ENCODE peak calls at places on chromosomes 2 and 18, in four cellular contexts. One of them, this sample, is unnamed.
A peak's percentile ranks its signal among the peaks of the same experiment; 100 is the strongest.

GRCh38 chr2:106137944-106138903 is 55.9 kb downstream of the UXS1 start:
- DNase-seq in stimulated activated CD8-positive, alpha-beta memory T cell treated with anti-CD3 and anti-CD28 coated beads, Interleukin-7, amount 100 ng/mL, for 1 hour: no peak
- DNase-seq in fibroblast of gingiva: no peak
- DNase-seq in MV-4-11: no peak
- DNase-seq in this sample: no peak

GRCh38 chr2:188628989-188629889 is 337.6 kb downstream of the GULP1 start:
- DNase-seq in stimulated activated CD8-positive, alpha-beta memory T cell treated with anti-CD3 and anti-CD28 coated beads, Interleukin-7, amount 100 ng/mL, for 1 hour: no peak
- DNase-seq in fibroblast of gingiva: peak; percentile 92
- DNase-seq in MV-4-11: no peak
- DNase-seq in this sample: no peak

GRCh38 chr2:205772983-205773382 is 90.7 kb downstream of the NRP2 start:
- DNase-seq in stimulated activated CD8-positive, alpha-beta memory T cell treated with anti-CD3 and anti-CD28 coated beads, Interleukin-7, amount 100 ng/mL, for 1 hour: no peak
- DNase-seq in fibroblast of gingiva: no peak
- DNase-seq in MV-4-11: no peak
- DNase-seq in this sample: no peak

GRCh38 chr18:37710731-37711130 is 145.1 kb upstream of the CELF4 start:
- DNase-seq in stimulated activated CD8-positive, alpha-beta memory T cell treated with anti-CD3 and anti-CD28 coated beads, Interleukin-7, amount 100 ng/mL, for 1 hour: no peak
- DNase-seq in fibroblast of gingiva: no peak
- DNase-seq in MV-4-11: no peak
- DNase-seq in this sample: no peak

GRCh38 chr2:226467221-226467620 is 332.4 kb downstream of the IRS1 start:
- DNase-seq in stimulated activated CD8-positive, alpha-beta memory T cell treated with anti-CD3 and anti-CD28 coated beads, Interleukin-7, amount 100 ng/mL, for 1 hour: no peak
- DNase-seq in fibroblast of gingiva: no peak
- DNase-seq in MV-4-11: no peak
- DNase-seq in this sample: no peak

GRCh38 chr2:162795312-162795711 is 43.3 kb downstream of the KCNH7 start:
- DNase-seq in stimulated activated CD8-positive, alpha-beta memory T cell treated with anti-CD3 and anti-CD28 coated beads, Interleukin-7, amount 100 ng/mL, for 1 hour: no peak
- DNase-seq in fibroblast of gingiva: no peak
- DNase-seq in MV-4-11: no peak
- DNase-seq in this sample: no peak

GRCh38 chr18:63844254-63844653 is 43.3 kb upstream of the SERPINB2 start:
- DNase-seq in stimulated activated CD8-positive, alpha-beta memory T cell treated with anti-CD3 and anti-CD28 coated beads, Interleukin-7, amount 100 ng/mL, for 1 hour: no peak
- DNase-seq in fibroblast of gingiva: peak; percentile 45
- DNase-seq in MV-4-11: peak; percentile 47
- DNase-seq in this sample: no peak

GRCh38 chr2:111692311-111692710 is 191.7 kb downstream of the ANAPC1 start:
- DNase-seq in stimulated activated CD8-positive, alpha-beta memory T cell treated with anti-CD3 and anti-CD28 coated beads, Interleukin-7, amount 100 ng/mL, for 1 hour: no peak
- DNase-seq in fibroblast of gingiva: no peak
- DNase-seq in MV-4-11: no peak
- DNase-seq in this sample: no peak

GRCh38 chr18:48391863-48392262 is 17.3 kb downstream of the ZBTB7C start:
- DNase-seq in stimulated activated CD8-positive, alpha-beta memory T cell treated with anti-CD3 and anti-CD28 coated beads, Interleukin-7, amount 100 ng/mL, for 1 hour: no peak
- DNase-seq in fibroblast of gingiva: no peak
- DNase-seq in MV-4-11: no peak
- DNase-seq in this sample: no peak

GRCh38 chr2:234995332-234996007 is 43.7 kb downstream of the SH3BP4 start:
- DNase-seq in stimulated activated CD8-positive, alpha-beta memory T cell treated with anti-CD3 and anti-CD28 coated beads, Interleukin-7, amount 100 ng/mL, for 1 hour: no peak
- DNase-seq in fibroblast of gingiva: no peak
- DNase-seq in MV-4-11: no peak
- DNase-seq in this sample: no peak

GRCh38 chr18:63132819-63133200 is 186.8 kb downstream of the BCL2 start:
- DNase-seq in stimulated activated CD8-positive, alpha-beta memory T cell treated with anti-CD3 and anti-CD28 coated beads, Interleukin-7, amount 100 ng/mL, for 1 hour: no peak
- DNase-seq in fibroblast of gingiva: no peak
- DNase-seq in MV-4-11: no peak
- DNase-seq in this sample: no peak

GRCh38 chr2:96321230-96322103 is 3.6 kb upstream of the ITPRIPL1 start:
- DNase-seq in stimulated activated CD8-positive, alpha-beta memory T cell treated with anti-CD3 and anti-CD28 coated beads, Interleukin-7, amount 100 ng/mL, for 1 hour: peak; percentile 63
- DNase-seq in fibroblast of gingiva: no peak
- DNase-seq in MV-4-11: no peak
- DNase-seq in this sample: peak; percentile 80

GRCh38 chr18:70149616-70150301 is 55.7 kb downstream of the RTTN start:
- DNase-seq in stimulated activated CD8-positive, alpha-beta memory T cell treated with anti-CD3 and anti-CD28 coated beads, Interleukin-7, amount 100 ng/mL, for 1 hour: no peak
- DNase-seq in fibroblast of gingiva: no peak
- DNase-seq in MV-4-11: no peak
- DNase-seq in this sample: no peak

GRCh38 chr18:10032331-10032979 is 118.6 kb downstream of the VAPA start:
- DNase-seq in stimulated activated CD8-positive, alpha-beta memory T cell treated with anti-CD3 and anti-CD28 coated beads, Interleukin-7, amount 100 ng/mL, for 1 hour: no peak
- DNase-seq in fibroblast of gingiva: no peak
- DNase-seq in MV-4-11: no peak
- DNase-seq in this sample: no peak

GRCh38 chr2:23601301-23601965 is 216.5 kb downstream of the KLHL29 start:
- DNase-seq in stimulated activated CD8-positive, alpha-beta memory T cell treated with anti-CD3 and anti-CD28 coated beads, Interleukin-7, amount 100 ng/mL, for 1 hour: no peak
- DNase-seq in fibroblast of gingiva: no peak
- DNase-seq in MV-4-11: peak; percentile 30
- DNase-seq in this sample: no peak

GRCh38 chr2:119158563-119159347 is at the start of gene C1QL2:
- DNase-seq in stimulated activated CD8-positive, alpha-beta memory T cell treated with anti-CD3 and anti-CD28 coated beads, Interleukin-7, amount 100 ng/mL, for 1 hour: no peak
- DNase-seq in fibroblast of gingiva: no peak
- DNase-seq in MV-4-11: no peak
- DNase-seq in this sample: no peak

GRCh38 chr2:157443795-157444642 is at the start of gene CYTIP:
- DNase-seq in stimulated activated CD8-positive, alpha-beta memory T cell treated with anti-CD3 and anti-CD28 coated beads, Interleukin-7, amount 100 ng/mL, for 1 hour: no peak
- DNase-seq in fibroblast of gingiva: no peak
- DNase-seq in MV-4-11: peak; percentile 89
- DNase-seq in this sample: peak; percentile 65

GRCh38 chr18:60978338-60978737 is 354.9 kb upstream of the CDH20 start:
- DNase-seq in stimulated activated CD8-positive, alpha-beta memory T cell treated with anti-CD3 and anti-CD28 coated beads, Interleukin-7, amount 100 ng/mL, for 1 hour: no peak
- DNase-seq in fibroblast of gingiva: peak; percentile 71
- DNase-seq in MV-4-11: no peak
- DNase-seq in this sample: no peak

GRCh38 chr18:78979682-78980278 is at the start of gene SALL3:
- DNase-seq in stimulated activated CD8-positive, alpha-beta memory T cell treated with anti-CD3 and anti-CD28 coated beads, Interleukin-7, amount 100 ng/mL, for 1 hour: no peak
- DNase-seq in fibroblast of gingiva: no peak
- DNase-seq in MV-4-11: no peak
- DNase-seq in this sample: no peak

GRCh38 chr18:3194947-3195612 is 24.7 kb downstream of the MYOM1 start:
- DNase-seq in stimulated activated CD8-positive, alpha-beta memory T cell treated with anti-CD3 and anti-CD28 coated beads, Interleukin-7, amount 100 ng/mL, for 1 hour: no peak
- DNase-seq in fibroblast of gingiva: no peak
- DNase-seq in MV-4-11: no peak
- DNase-seq in this sample: no peak

GRCh38 chr2:233079953-233080835 is 20.1 kb downstream of the INPP5D start:
- DNase-seq in stimulated activated CD8-positive, alpha-beta memory T cell treated with anti-CD3 and anti-CD28 coated beads, Interleukin-7, amount 100 ng/mL, for 1 hour: no peak
- DNase-seq in fibroblast of gingiva: no peak
- DNase-seq in MV-4-11: peak; percentile 71
- DNase-seq in this sample: no peak

GRCh38 chr2:181025004-181025403 is 44.6 kb downstream of the UBE2E3 start:
- DNase-seq in stimulated activated CD8-positive, alpha-beta memory T cell treated with anti-CD3 and anti-CD28 coated beads, Interleukin-7, amount 100 ng/mL, for 1 hour: no peak
- DNase-seq in fibroblast of gingiva: no peak
- DNase-seq in MV-4-11: no peak
- DNase-seq in this sample: no peak

GRCh38 chr2:145752091-145752806 is 1232.3 kb upstream of the ZEB2 start:
- DNase-seq in stimulated activated CD8-positive, alpha-beta memory T cell treated with anti-CD3 and anti-CD28 coated beads, Interleukin-7, amount 100 ng/mL, for 1 hour: no peak
- DNase-seq in fibroblast of gingiva: peak; percentile 87
- DNase-seq in MV-4-11: peak; percentile 69
- DNase-seq in this sample: no peak

GRCh38 chr2:39934851-39935250 is 155.8 kb upstream of the THUMPD2 start:
- DNase-seq in stimulated activated CD8-positive, alpha-beta memory T cell treated with anti-CD3 and anti-CD28 coated beads, Interleukin-7, amount 100 ng/mL, for 1 hour: no peak
- DNase-seq in fibroblast of gingiva: no peak
- DNase-seq in MV-4-11: no peak
- DNase-seq in this sample: no peak

GRCh38 chr18:13337369-13337768 is 118.8 kb downstream of the LDLRAD4 start:
- DNase-seq in stimulated activated CD8-positive, alpha-beta memory T cell treated with anti-CD3 and anti-CD28 coated beads, Interleukin-7, amount 100 ng/mL, for 1 hour: no peak
- DNase-seq in fibroblast of gingiva: no peak
- DNase-seq in MV-4-11: no peak
- DNase-seq in this sample: no peak

GRCh38 chr2:80048296-80048695 is 256.3 kb downstream of the LRRTM1 start:
- DNase-seq in stimulated activated CD8-positive, alpha-beta memory T cell treated with anti-CD3 and anti-CD28 coated beads, Interleukin-7, amount 100 ng/mL, for 1 hour: no peak
- DNase-seq in fibroblast of gingiva: no peak
- DNase-seq in MV-4-11: no peak
- DNase-seq in this sample: no peak

This sample was measured in NK-92 treated with Interleukin-12 subunit alpha and Interleukin-12 subunit beta, amount 100 ng/mL, for 24 hours.